ENCODE peak calls at places on chromosomes 3 and 15, in six cellular contexts. K is tibial nerve, T is right cardiac atrium, L is Peyer's patch, A is vagina, Q is adipocyte. O is an unnamed sample.

GRCh38 chr15:28178290-28178689 is 79.2 kb upstream of the OCA2 start:
- DNase-seq in A (no peak), T (no peak), Q (peak; percentile 47), L (no peak), K (no peak), O (no peak)

GRCh38 chr3:112390783-112391641 is 58.1 kb downstream of the CD200 start:
- DNase-seq in A (no peak), L (no peak), T (no peak), K (no peak), Q (peak; percentile 85), O (peak; percentile 62)

GRCh38 chr15:74040115-74040850 is 42.1 kb downstream of the GOLGA6A start:
- DNase-seq in K (peak; percentile 74), A (peak; percentile 95), Q (peak; percentile 77), L (no peak), T (peak; percentile 60), O (peak; percentile 80)

GRCh38 chr15:84992157-84992940 is 10.7 kb downstream of the PDE8A start:
- DNase-seq in A (no peak), T (no peak), Q (peak; percentile 75), L (no peak), K (no peak), O (peak; percentile 73)

GRCh38 chr3:110518031-110518430 is 553.6 kb upstream of the NECTIN3 start:
- DNase-seq in T (no peak), A (no peak), K (no peak), Q (no peak), L (no peak), O (no peak)

GRCh38 chr3:28348286-28348636 is 260 bp upstream of the ZCWPW2 start:
- DNase-seq in K (no peak), L (no peak), Q (peak; percentile 95), A (peak; percentile 94), T (no peak), O (peak; percentile 87)

GRCh38 chr15:37034835-37035234 is 65.5 kb downstream of the MEIS2 start:
- DNase-seq in Q (no peak), K (no peak), A (no peak), L (no peak), T (no peak), O (no peak)

GRCh38 chr15:55742927-55743614 is at the start of gene PRTG:
- DNase-seq in A (no peak), Q (peak; percentile 88), K (peak; percentile 48), L (no peak), T (peak; percentile 91), O (peak; percentile 93)

GRCh38 chr15:68025860-68026424 is 28.2 kb upstream of the PIAS1 start:
- DNase-seq in A (no peak), T (no peak), K (no peak), L (no peak), Q (peak; percentile 64), O (no peak)

GRCh38 chr3:32643354-32643753 is 41.6 kb upstream of the CNOT10 start:
- DNase-seq in L (no peak), T (no peak), A (no peak), Q (no peak), K (no peak), O (no peak)

GRCh38 chr3:149579838-149580542 is 77.8 kb downstream of the WWTR1 start:
- DNase-seq in K (no peak), Q (peak; percentile 59), L (no peak), T (no peak), A (no peak), O (peak; percentile 31)

GRCh38 chr3:8722808-8723207 is 10.8 kb upstream of the CAV3 start:
- DNase-seq in K (no peak), A (no peak), L (no peak), Q (no peak), T (no peak), O (no peak)

GRCh38 chr3:25428003-25428861 is at the start of gene RARB:
- DNase-seq in K (peak; percentile 74), Q (peak; percentile 97), A (no peak), L (no peak), T (peak; percentile 86), O (peak; percentile 56)

GRCh38 chr3:72903004-72903403 is 15.2 kb downstream of the GXYLT2 start:
- DNase-seq in A (no peak), L (no peak), K (no peak), Q (peak; percentile 81), T (no peak), O (peak; percentile 17)

GRCh38 chr3:165642761-165643432 is 194.3 kb downstream of the BCHE start:
- DNase-seq in T (no peak), Q (peak; percentile 85), K (peak; percentile 48), A (no peak), L (no peak), O (peak; percentile 87)

GRCh38 chr3:117303446-117303845 is 593.9 kb downstream of the TUSC7 start:
- DNase-seq in A (no peak), K (no peak), Q (no peak), T (no peak), L (no peak), O (no peak)

GRCh38 chr3:16982439-16982838 is 97.7 kb downstream of the PLCL2 start:
- DNase-seq in T (no peak), Q (no peak), A (no peak), L (no peak), K (no peak), O (no peak)

GRCh38 chr3:66423791-66424190 is 77.0 kb downstream of the LRIG1 start:
- DNase-seq in K (no peak), T (no peak), L (no peak), Q (peak; percentile 55), A (no peak), O (peak; percentile 53)

GRCh38 chr3:70933105-70933810 is 620.8 kb upstream of the MDFIC2 start:
- DNase-seq in Q (no peak), L (no peak), A (no peak), T (no peak), K (no peak), O (no peak)

GRCh38 chr3:17643691-17644090 is 98.7 kb downstream of the TBC1D5 start:
- DNase-seq in K (no peak), T (no peak), L (no peak), Q (peak; percentile 83), A (no peak), O (no peak)

GRCh38 chr3:134320749-134321148 is 53.5 kb downstream of the AMOTL2 start:
- DNase-seq in L (no peak), K (no peak), A (no peak), T (no peak), Q (no peak), O (peak; percentile 91)

GRCh38 chr3:50134367-50134766 is 20.8 kb upstream of the SEMA3F start:
- DNase-seq in T (peak; percentile 16), A (no peak), L (no peak), K (no peak), Q (no peak), O (no peak)

GRCh38 chr15:42490743-42491539 is at the start of gene ZNF106:
- DNase-seq in K (peak; percentile 76), T (peak; percentile 96), A (no peak), L (peak; percentile 80), Q (peak; percentile 96), O (peak; percentile 83)

GRCh38 chr3:87167634-87168456 is 59.3 kb upstream of the CHMP2B start:
- DNase-seq in A (no peak), L (no peak), T (no peak), K (peak; percentile 62), Q (peak; percentile 88), O (no peak)

GRCh38 chr3:33067484-33067883 is 29.5 kb downstream of the GLB1 start:
- DNase-seq in Q (no peak), T (no peak), A (no peak), K (no peak), L (no peak), O (no peak)

GRCh38 chr15:95503640-95504225 is 826.8 kb upstream of the NR2F2 start:
- DNase-seq in Q (no peak), K (no peak), L (no peak), T (no peak), A (no peak), O (no peak)

GRCh38 chr3:65619391-65620298 is 419.1 kb downstream of the MAGI1 start:
- DNase-seq in K (no peak), A (no peak), T (no peak), L (no peak), Q (peak; percentile 53), O (peak; percentile 3)

GRCh38 chr3:5312278-5312677 is 124.8 kb downstream of the EDEM1 start:
- DNase-seq in K (no peak), Q (no peak), A (no peak), T (no peak), L (no peak), O (peak; percentile 4)

GRCh38 chr3:98978068-98978811 is 76.7 kb upstream of the DCBLD2 start:
- DNase-seq in L (no peak), Q (no peak), A (no peak), K (no peak), T (no peak), O (no peak)

GRCh38 chr3:155102329-155102728 is 22.2 kb downstream of the MME start:
- DNase-seq in K (no peak), T (no peak), Q (no peak), L (no peak), A (no peak), O (no peak)

GRCh38 chr15:66211670-66212455 is 41.7 kb downstream of the MEGF11 start:
- DNase-seq in T (no peak), Q (no peak), A (no peak), L (no peak), K (no peak), O (no peak)

GRCh38 chr3:11393401-11393800 is 121.2 kb downstream of the ATG7 start:
- DNase-seq in T (no peak), L (no peak), Q (no peak), A (no peak), K (no peak), O (no peak)
- H3K4me3 ChIP-seq in T (no peak overlapping the region), L (no peak overlapping the region), Q (no peak overlapping the region), A (no peak overlapping the region), K (no peak overlapping the region), O (no peak overlapping the region)

DNA sequence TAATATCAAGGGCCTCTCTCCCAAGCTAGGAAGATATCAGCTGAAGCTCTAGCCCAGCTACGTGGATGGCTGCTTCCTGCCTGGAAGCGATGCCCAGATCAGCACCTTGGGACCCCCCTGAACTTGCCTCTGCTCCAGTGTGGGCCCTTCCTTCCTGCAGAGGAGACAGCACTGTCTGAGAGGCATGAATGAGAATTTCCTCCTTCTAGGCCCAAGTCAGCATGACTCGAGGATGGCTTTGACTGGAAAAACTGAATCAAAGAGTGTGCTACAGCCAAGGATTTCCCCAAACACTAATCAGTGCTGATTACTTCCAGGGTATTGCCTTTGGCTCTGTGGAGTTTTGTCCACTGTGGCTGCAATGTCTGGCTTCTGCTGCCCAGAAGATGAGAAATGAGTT is 36.4 kb downstream of the FLNB start:
- DNase-seq in K (peak; percentile 60), T (no peak), A (no peak), L (no peak), Q (peak; percentile 70), O (no peak)
- H3K27me3 ChIP-seq in K (no peaks in the 10 kb centered on the region), T (no peaks in the 10 kb centered on the region), A (no peaks in the 10 kb centered on the region), L (no peaks in the 10 kb centered on the region), Q (no peaks in the 10 kb centered on the region), O (no peaks in the 10 kb centered on the region)

GRCh38 chr15:81869161-81869928 is 176.5 kb downstream of the MEX3B start:
- DNase-seq in L (no peak), Q (peak; percentile 57), T (no peak), A (no peak), K (no peak), O (no peak)
- H3K4me3 ChIP-seq in L (no peak overlapping the region), Q (no peak overlapping the region), T (no peak overlapping the region), A (no peak overlapping the region), K (no peak overlapping the region), O (no peak overlapping the region)

DNA sequence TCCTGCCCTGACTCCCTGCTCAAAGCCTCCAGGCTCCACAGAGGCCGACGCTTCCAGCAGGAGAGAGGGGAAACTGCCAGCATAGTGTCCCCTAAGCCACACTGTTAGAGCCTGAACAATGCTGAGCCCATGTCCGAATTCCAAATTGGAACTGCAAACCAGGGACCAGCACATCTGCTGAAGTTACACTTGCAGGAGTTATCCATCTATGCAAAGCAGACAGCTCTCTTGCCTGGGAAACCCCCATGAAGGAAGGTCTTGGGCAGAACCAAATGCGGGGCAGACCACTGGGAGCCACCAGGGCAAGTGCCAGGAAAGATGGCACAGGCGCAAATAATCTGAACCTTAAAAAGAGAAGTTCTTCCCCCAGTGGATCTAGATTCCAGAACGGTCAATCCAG is 625 bp downstream of the LRRC15 start:
- DNase-seq in K (no peak), L (no peak), Q (no peak), T (no peak), A (no peak), O (no peak)
- H3K27me3 ChIP-seq in K (no peaks in the 10 kb centered on the region), L (no peaks in the 10 kb centered on the region), Q (peaks cover 4% of the 10 kb centered on the region), T (no peaks in the 10 kb centered on the region), A (no peaks in the 10 kb centered on the region), O (no peaks in the 10 kb centered on the region)